ENCODE peak calls at places on chromosomes 2 and 18, in five cellular contexts. Y is stimulated activated CD4-positive, alpha-beta T cell treated with anti-CD3 and anti-CD28 coated beads, Interleukin-2, amount 100 ng/mL, for 48 hours; A is neural crest cell; E is CD8-positive, alpha-beta memory T cell; M is BJ. N is an unnamed sample.
A peak's percentile ranks its signal among the peaks of the same experiment; 100 is the strongest.

GRCh38 chr18:45621068-45621511 is 5.8 kb downstream of the SLC14A2 start:
- DNase-seq in E (peak; percentile 52), Y (peak; percentile 31), M (no peak), A (peak; percentile 49), N (no peak)

GRCh38 chr18:52781113-52781512 is 441.1 kb downstream of the DCC start:
- DNase-seq in E (no peak), Y (no peak), A (no peak), M (no peak), N (no peak)

GRCh38 chr18:37532917-37533316 is 32.7 kb downstream of the CELF4 start:
- DNase-seq in M (no peak), A (no peak), E (no peak), Y (no peak), N (no peak)

GRCh38 chr2:182951948-182952663 is 85.7 kb upstream of the FRZB start:
- DNase-seq in A (no peak), E (no peak), Y (no peak), M (no peak), N (peak; percentile 37)

GRCh38 chr18:56233595-56233994 is 404.8 kb downstream of the TXNL1 start:
- DNase-seq in M (peak; percentile 59), Y (no peak), E (no peak), A (no peak), N (peak; percentile 41)

GRCh38 chr2:73268831-73269685 is 15.2 kb downstream of the FBXO41 start:
- DNase-seq in E (peak; percentile 90), Y (peak; percentile 65), M (no peak), A (no peak), N (no peak)

GRCh38 chr2:88190808-88191721 is 20.9 kb downstream of the THNSL2 start:
- DNase-seq in M (no peak), E (no peak), Y (no peak), A (peak; percentile 56), N (peak; percentile 22)

GRCh38 chr2:239295377-239296019 is 105.3 kb downstream of the HDAC4 start:
- DNase-seq in Y (no peak), M (no peak), A (no peak), E (peak; percentile 50), N (no peak)

GRCh38 chr2:3288455-3289163 is 89.0 kb downstream of the EIPR1 start:
- DNase-seq in A (no peak), Y (no peak), E (no peak), M (no peak), N (no peak)

GRCh38 chr18:49898421-49898820 is 85.1 kb upstream of the ACAA2 start:
- DNase-seq in Y (peak; percentile 55), M (no peak), E (peak; percentile 67), A (peak; percentile 76), N (no peak)

GRCh38 chr2:138029238-138029637 is 65.0 kb downstream of the HNMT start:
- DNase-seq in Y (no peak), A (no peak), M (no peak), E (no peak), N (peak; percentile 8)

GRCh38 chr2:16548036-16548435 is 117.6 kb downstream of the CYRIA start:
- DNase-seq in M (no peak), Y (no peak), E (no peak), A (no peak), N (no peak)

GRCh38 chr18:32324173-32324572 is 134.3 kb downstream of the MEP1B start:
- DNase-seq in E (no peak), A (no peak), M (peak; percentile 9), Y (no peak), N (no peak)

GRCh38 chr2:86487062-86487461 is 45.9 kb downstream of the KDM3A start:
- DNase-seq in Y (no peak), E (no peak), M (no peak), A (no peak), N (no peak)

GRCh38 chr18:76943542-76944339 is 121.4 kb downstream of the ZNF236 start:
- DNase-seq in M (no peak), Y (no peak), E (no peak), A (no peak), N (no peak)

GRCh38 chr18:28124239-28125029 is 52.5 kb downstream of the CDH2 start:
- DNase-seq in M (no peak), A (no peak), Y (no peak), E (no peak), N (no peak)

GRCh38 chr2:12619975-12620374 is 96.8 kb upstream of the TRIB2 start:
- DNase-seq in M (peak; percentile 73), Y (no peak), E (no peak), A (no peak), N (peak; percentile 65)

GRCh38 chr18:13003466-13003896 is 12.3 kb downstream of the CEP192 start:
- DNase-seq in E (no peak), M (peak; percentile 47), A (peak; percentile 24), Y (no peak), N (peak; percentile 31)

GRCh38 chr2:235551965-235552364 is 58.1 kb downstream of the AGAP1 start:
- DNase-seq in M (no peak), A (peak; percentile 20), E (no peak), Y (no peak), N (no peak)

GRCh38 chr2:44136186-44136585 is 32.5 kb upstream of the PPM1B start:
- DNase-seq in E (no peak), M (peak; percentile 37), A (no peak), Y (no peak), N (peak; percentile 31)

GRCh38 chr2:112640800-112641675 is 4.7 kb upstream of the SLC20A1 start:
- DNase-seq in E (no peak), A (no peak), M (peak; percentile 67), Y (no peak), N (peak; percentile 82)

GRCh38 chr2:105454801-105455485 is 56.1 kb upstream of the FHL2 start:
- DNase-seq in E (no peak), M (peak; percentile 59), Y (no peak), A (no peak), N (peak; percentile 60)

GRCh38 chr2:96888082-96889011 is 18.5 kb upstream of the SEMA4C start:
- DNase-seq in E (no peak), Y (no peak), A (no peak), M (no peak), N (no peak)

GRCh38 chr18:12304351-12305210 is 3.5 kb upstream of the TUBB6 start:
- DNase-seq in A (no peak), M (no peak), E (no peak), Y (no peak), N (no peak)

GRCh38 chr2:21819475-21819874 is 695.7 kb downstream of the TDRD15 start:
- DNase-seq in Y (no peak), A (no peak), E (no peak), M (peak; percentile 57), N (peak; percentile 36)

GRCh38 chr18:2997846-2998599 is 14.9 kb downstream of the LPIN2 start:
- DNase-seq in E (no peak), M (no peak), Y (no peak), A (no peak), N (no peak)

GRCh38 chr2:170895023-170895759 is 33.9 kb upstream of the GORASP2 start:
- DNase-seq in E (no peak), A (no peak), Y (no peak), M (no peak), N (no peak)

GRCh38 chr2:95342556-95343320 is 45.6 kb downstream of the KCNIP3 start:
- DNase-seq in A (no peak), M (no peak), Y (no peak), E (no peak), N (no peak)

GRCh38 chr2:45822272-45822630 is 170.8 kb downstream of the PRKCE start:
- DNase-seq in M (no peak), A (no peak), E (no peak), Y (no peak), N (no peak)

GRCh38 chr2:108271691-108272253 is 16.9 kb upstream of the SULT1C2 start:
- DNase-seq in M (peak; percentile 16), Y (no peak), E (no peak), A (no peak), N (peak; percentile 56)

GRCh38 chr2:133194777-133195335 is 373.4 kb downstream of the NCKAP5 start:
- DNase-seq in E (no peak), M (no peak), Y (no peak), A (no peak), N (no peak)

GRCh38 chr2:142682528-142682927 is 194.9 kb upstream of the KYNU start:
- DNase-seq in Y (no peak), M (no peak), A (no peak), E (no peak), N (peak; percentile 8)

N was measured in non-pigmented ciliary epithelial cell.